ENCODE peak calls at places on chromosomes 5 and 9, in four cellular contexts. P is GM13977; O is naive thymus-derived CD8-positive, alpha-beta T cell; M is NCI-H1092 treated with DMSO at 0.1 percent for 48 hours. E is an unnamed sample.

GRCh38 chr5:135234242-135235000 is 164.6 kb downstream of the MACROH2A1 start:
- DNase-seq in P (no peak), O (no peak), M (no peak), E (no peak)

GRCh38 chr9:114000063-114000454 is 78.0 kb downstream of the AMBP start:
- DNase-seq in P (no peak), O (no peak), M (no peak), E (no peak)

GRCh38 chr5:169711826-169712225 is 74.8 kb downstream of the DOCK2 start:
- DNase-seq in P (no peak), O (no peak), M (no peak), E (no peak)

GRCh38 chr9:109880276-109881169 is 100.5 kb downstream of the PALM2AKAP2 start:
- DNase-seq in P (peak; percentile 50), O (no peak), M (no peak), E (peak; percentile 63)

GRCh38 chr5:114361724-114362196 is at the start of gene KCNN2:
- DNase-seq in P (peak; percentile 79), O (no peak), M (peak; percentile 83), E (peak; percentile 52)

GRCh38 chr9:35738924-35739323 is 6.5 kb downstream of the CREB3 start:
- DNase-seq in P (no peak), O (no peak), M (no peak), E (no peak)

GRCh38 chr9:112048924-112049785 is 125.9 kb downstream of the SUSD1 start:
- DNase-seq in P (no peak), O (no peak), M (peak; percentile 75), E (no peak)

GRCh38 chr9:97773091-97773490 is 76.0 kb upstream of the XPA start:
- DNase-seq in P (no peak), O (no peak), M (no peak), E (no peak)

GRCh38 chr9:74497750-74498615 is 848 bp downstream of the RORB start:
- DNase-seq in P (peak; percentile 49), O (no peak), M (peak; percentile 62), E (peak; percentile 16)

GRCh38 chr5:138949988-138950387 is 74.9 kb upstream of the LRRTM2 start:
- DNase-seq in P (no peak), O (no peak), M (no peak), E (no peak)

GRCh38 chr5:146510528-146510927 is 5.5 kb downstream of the GPR151 start:
- DNase-seq in P (no peak), O (no peak), M (no peak), E (no peak)

GRCh38 chr5:172282277-172283019 is 1.1 kb downstream of the UBTD2 start:
- DNase-seq in P (no peak), O (no peak), M (no peak), E (no peak)

GRCh38 chr5:164881442-164881841 is 1376.0 kb downstream of the MAT2B start:
- DNase-seq in P (no peak), O (no peak), M (no peak), E (no peak)

GRCh38 chr5:151454166-151454565 is 6.8 kb downstream of the SLC36A1 start:
- DNase-seq in P (no peak), O (no peak), M (no peak), E (no peak)

GRCh38 chr5:157550668-157551067 is 24.9 kb downstream of the ADAM19 start:
- DNase-seq in P (no peak), O (no peak), M (no peak), E (no peak)

GRCh38 chr5:141843156-141843927 is 34.9 kb downstream of the PCDH1 start:
- DNase-seq in P (no peak), O (no peak), M (no peak), E (no peak)

GRCh38 chr5:178375348-178375747 is 142.7 kb upstream of the PHYKPL start:
- DNase-seq in P (no peak), O (no peak), M (no peak), E (no peak)

GRCh38 chr9:101486693-101487442 is 46.8 kb upstream of the RNF20 start:
- DNase-seq in P (peak; percentile 31), O (no peak), M (peak; percentile 87), E (no peak)

GRCh38 chr9:11063263-11063662 is 450.5 kb upstream of the PTPRD start:
- DNase-seq in P (no peak), O (no peak), M (no peak), E (no peak)

GRCh38 chr5:154202379-154203260 is 12.1 kb downstream of the GALNT10 start:
- DNase-seq in P (peak; percentile 75), O (peak; percentile 23), M (peak; percentile 19), E (peak; percentile 78)

GRCh38 chr5:156481741-156482140 is 154.8 kb downstream of the SGCD start:
- DNase-seq in P (no peak), O (no peak), M (no peak), E (no peak)

GRCh38 chr5:64763948-64764503 is 4.5 kb downstream of the SREK1IP1 start:
- DNase-seq in P (no peak), O (no peak), M (no peak), E (no peak)

GRCh38 chr5:17445185-17445584 is 52.8 kb upstream of the TAF11L2 start:
- DNase-seq in P (no peak), O (no peak), M (no peak), E (no peak)

GRCh38 chr9:79384506-79384905 is 187.3 kb upstream of the TLE4 start:
- DNase-seq in P (no peak), O (no peak), M (no peak), E (no peak)

GRCh38 chr9:72588336-72588735 is 66.9 kb downstream of the TMC1 start:
- DNase-seq in P (no peak), O (no peak), M (no peak), E (no peak)

GRCh38 chr9:70120834-70121510 is 77.3 kb downstream of the MAMDC2 start:
- DNase-seq in P (no peak), O (no peak), M (no peak), E (no peak)

GRCh38 chr5:141793881-141794280 is 84.3 kb downstream of the PCDH1 start:
- DNase-seq in P (no peak), O (no peak), M (no peak), E (no peak)

GRCh38 chr9:101512116-101512515 is 21.5 kb upstream of the RNF20 start:
- DNase-seq in P (no peak), O (no peak), M (no peak), E (no peak)

GRCh38 chr5:60961685-60962084 is 16.7 kb downstream of the NDUFAF2 start:
- DNase-seq in P (no peak), O (no peak), M (no peak), E (no peak)

GRCh38 chr9:77945798-77946197 is 85.8 kb downstream of the GNAQ start:
- DNase-seq in P (no peak), O (no peak), M (no peak), E (no peak)

GRCh38 chr9:81479573-81479972 is 209.8 kb downstream of the TLE1 start:
- DNase-seq in P (no peak), O (no peak), M (no peak), E (no peak)

GRCh38 chr5:150780180-150780692 is 1.7 kb downstream of the SMIM3 start:
- DNase-seq in P (peak; percentile 56), O (no peak), M (no peak), E (peak; percentile 86)

GRCh38 chr9:135219676-135220600 is 132.5 kb downstream of the OLFM1 start:
- DNase-seq in P (no peak), O (no peak), M (no peak), E (no peak)

GRCh38 chr9:91376239-91376638 is 14.5 kb upstream of the AUH start:
- DNase-seq in P (no peak), O (no peak), M (no peak), E (no peak)

GRCh38 chr5:78399115-78399514 is 38.7 kb downstream of the SCAMP1 start:
- DNase-seq in P (no peak), O (no peak), M (no peak), E (no peak)

GRCh38 chr5:120463991-120464626 is at the start of gene PRR16:
- DNase-seq in P (peak; percentile 64), O (no peak), M (no peak), E (peak; percentile 42)

GRCh38 chr5:19555876-19556275 is 432.1 kb downstream of the CDH18 start:
- DNase-seq in P (no peak), O (no peak), M (no peak), E (no peak)

GRCh38 chr9:70044450-70045307 is 1.0 kb downstream of the MAMDC2 start:
- DNase-seq in P (no peak), O (no peak), M (no peak), E (no peak)

E was measured in GM12865.